ENCODE peak calls at places on chromosomes 11 and 22, in ten cellular contexts. G is NCI-H1436; Y is transverse colon; A is activated T-cell treated with anti-CD3 and anti-CD28 coated beads, Interleukin-2, amount 50 U/mL, for 24 hours; C is GM03348; K is lung; Q is iPS-NIHi11; T is hepatic stellate cell; B is adipocyte; N is AG09309. O is an unnamed sample.

GRCh38 chr11:72685560-72686480 is 11.6 kb upstream of the PDE2A start:
- DNase-seq in K (no peak), T (no peak), C (peak), G (no peak), Q (no peak), A (peak), N (peak), Y (peak), B (peak), O (peak)

GRCh38 chr11:76801736-76802135 is 18.6 kb downstream of the TSKU start:
- DNase-seq in B (no peak), G (no peak), Q (no peak), C (no peak), T (peak), Y (no peak), N (no peak), A (no peak), K (no peak), O (no peak)

GRCh38 chr11:35419713-35420333 is 465 bp upstream of the SLC1A2 start:
- DNase-seq in G (no peak), Y (no peak), K (no peak), C (peak), Q (peak), T (no peak), A (no peak), B (no peak), N (no peak), O (no peak)

GRCh38 chr11:33545941-33546340 is 154.7 kb downstream of the C11orf91 start:
- DNase-seq in B (peak), Y (no peak), G (no peak), A (no peak), C (peak), T (peak), N (no peak), K (no peak), Q (no peak), O (no peak)

GRCh38 chr11:65613091-65613928 is 711 bp downstream of the MAP3K11 start:
- DNase-seq in C (no peak), K (no peak), B (no peak), T (peak), A (no peak), Y (no peak), G (no peak), N (no peak), Q (no peak), O (peak)

GRCh38 chr22:37951305-37951704 is 2.1 kb downstream of the C22orf23 start:
- DNase-seq in B (peak), K (no peak), Y (no peak), T (peak), N (no peak), A (no peak), G (no peak), C (no peak), Q (peak), O (no peak)

GRCh38 chr11:128040603-128041002 is 546.8 kb downstream of the ETS1 start:
- DNase-seq in A (no peak), N (no peak), B (peak), Y (no peak), G (no peak), Q (no peak), C (peak), K (no peak), T (no peak), O (no peak)

GRCh38 chr11:1561955-1562354 is 10.1 kb downstream of the DUSP8 start:
- DNase-seq in Y (no peak), Q (no peak), N (no peak), T (no peak), K (no peak), B (no peak), G (no peak), A (no peak), C (no peak), O (no peak)

GRCh38 chr11:762421-763072 is 14.7 kb downstream of the GATD1 start:
- DNase-seq in B (peak), N (peak), C (peak), G (no peak), K (peak), Q (peak), A (no peak), Y (peak), T (peak), O (no peak)

GRCh38 chr22:23683545-23683944 is 7.3 kb upstream of the RGL4 start:
- DNase-seq in B (no peak), K (no peak), T (no peak), Q (no peak), C (no peak), G (no peak), A (no peak), N (no peak), Y (no peak), O (no peak)

GRCh38 chr22:27952779-27953178 is 33.7 kb upstream of the PITPNB start:
- DNase-seq in K (no peak), T (no peak), N (no peak), Y (no peak), A (no peak), B (peak), G (no peak), C (no peak), Q (no peak), O (no peak)

GRCh38 chr11:69106124-69106811 is 49.5 kb upstream of the SMIM38 start:
- DNase-seq in K (no peak), Q (no peak), A (no peak), Y (no peak), C (no peak), B (no peak), N (no peak), G (no peak), T (no peak), O (no peak)

GRCh38 chr11:62804310-62805043 is 763 bp downstream of the NXF1 start:
- DNase-seq in N (no peak), B (peak), Q (no peak), C (peak), K (no peak), Y (no peak), G (no peak), T (peak), A (no peak), O (peak)

GRCh38 chr22:27435839-27436581 is 365.5 kb downstream of the MN1 start:
- DNase-seq in Q (peak), C (peak), K (peak), A (no peak), Y (peak), G (no peak), B (peak), T (no peak), N (no peak), O (peak)